ENCODE peak calls at places on chromosomes 12 and 14, in four cellular contexts. G is BE2C, H is body of pancreas, Z is progenitor cell of endocrine pancreas. W is an unnamed sample.

GRCh38 chr12:120534703-120535655 is 823 bp downstream of the RNF10 start:
- DNase-seq in Z (peak), H (peak), G (peak), W (peak)

GRCh38 chr12:104372048-104372720 is 68.6 kb downstream of the EID3 start:
- DNase-seq in H (no peak), G (no peak), Z (no peak), W (no peak)

GRCh38 chr14:32017587-32017986 is 59.5 kb upstream of the ARHGAP5 start:
- DNase-seq in Z (no peak), H (no peak), G (no peak), W (no peak)

GRCh38 chr12:39902823-39903222 is 203.1 kb downstream of the SLC2A13 start:
- DNase-seq in G (no peak), H (no peak), Z (no peak), W (no peak)

GRCh38 chr12:90945070-90945649 is 9.8 kb downstream of the CCER1 start:
- DNase-seq in H (no peak), Z (no peak), G (no peak), W (no peak)

GRCh38 chr12:59444932-59445331 is 150.9 kb upstream of the SLC16A7 start:
- DNase-seq in Z (no peak), H (no peak), G (peak), W (no peak)

GRCh38 chr12:3772380-3772779 is 19.5 kb upstream of the CRACR2A start:
- DNase-seq in H (no peak), Z (no peak), G (no peak), W (no peak)

GRCh38 chr14:100747736-100748135 is 21.0 kb downstream of the DLK1 start:
- DNase-seq in Z (no peak), H (no peak), G (no peak), W (no peak)

GRCh38 chr12:66733839-66734238 is 55.0 kb upstream of the GRIP1 start:
- DNase-seq in G (no peak), Z (no peak), H (no peak), W (no peak)

DNA sequence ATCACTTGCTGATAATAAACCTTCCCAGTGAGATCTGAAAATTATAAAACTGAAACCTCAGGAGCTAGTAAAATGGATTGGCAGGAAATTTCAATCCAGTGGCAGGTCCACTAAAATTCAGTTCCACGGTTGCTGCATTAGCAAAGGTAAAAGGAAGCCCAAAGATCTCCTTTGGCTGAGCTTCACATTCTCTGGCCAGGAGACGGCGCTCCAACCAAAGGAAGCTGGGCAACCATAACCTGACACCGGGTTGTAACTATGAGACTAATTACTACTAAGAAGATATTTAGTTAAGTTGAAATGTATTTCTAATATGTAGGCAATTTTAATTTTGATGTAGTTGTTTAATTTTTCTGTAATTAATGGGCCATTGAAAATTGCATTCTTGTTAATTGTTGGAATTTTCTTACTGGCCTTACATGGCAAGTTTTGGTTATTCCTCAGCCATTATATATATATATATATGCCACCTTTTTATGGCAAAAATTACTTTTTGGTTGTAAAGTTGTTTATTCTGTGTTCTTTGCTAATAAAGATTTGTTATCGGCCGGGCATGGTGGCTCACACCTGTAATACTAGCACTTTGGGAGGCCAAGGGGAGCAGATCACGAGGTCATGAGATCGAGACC is 17.0 kb downstream of the OR8S1 start:
- DNase-seq in G (peak), H (peak), Z (no peak), W (peak)
- TF ChIP-seq CTCF in G (peak), H (peak), Z (peak), W (no peak)

DNA sequence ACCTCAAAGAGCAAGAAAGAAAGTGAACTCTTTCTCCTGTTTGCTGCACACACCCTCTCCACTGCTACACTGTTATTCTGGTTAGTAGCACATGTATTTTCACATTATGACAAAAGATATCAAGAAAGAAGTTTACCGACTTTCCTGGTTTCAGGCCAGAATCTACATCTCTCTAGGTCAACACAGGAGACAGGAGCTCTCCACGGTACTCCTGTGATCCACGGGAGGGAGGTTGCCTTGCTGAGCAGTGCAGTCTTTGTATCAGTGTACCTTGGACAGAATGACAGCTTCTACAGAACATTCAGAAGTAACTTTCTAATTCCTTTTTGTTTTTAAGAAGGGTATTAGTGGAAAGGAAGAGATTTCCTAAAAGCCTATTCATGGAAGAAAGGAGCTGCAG is 805.6 kb downstream of the NRXN3 start:
- DNase-seq in G (no peak), H (no peak), Z (no peak), W (no peak)
- TF ChIP-seq CTCF in G (no peak), H (no peak), Z (no peak), W (no peak)

GRCh38 chr14:68535404-68536024 is 257.4 kb downstream of the ZFP36L1 start:
- DNase-seq in G (no peak), Z (no peak), H (no peak), W (no peak)
- TF ChIP-seq CTCF in G (no peak), Z (no peak), H (no peak), W (no peak)

GRCh38 chr12:115362319-115362976 is 678.5 kb upstream of the TBX3 start:
- DNase-seq in G (no peak), Z (no peak), H (no peak), W (no peak)
- TF ChIP-seq CTCF in G (no peak), Z (no peak), H (no peak), W (no peak)

GRCh38 chr14:67516679-67517078 is 16.4 kb upstream of the PLEKHH1 start:
- DNase-seq in G (no peak), Z (no peak), H (no peak), W (no peak)

GRCh38 chr14:67515386-67516079 is 17.6 kb upstream of the PLEKHH1 start:
- DNase-seq in Z (no peak), G (peak), H (peak), W (peak)

GRCh38 chr14:67519406-67519805 is 13.7 kb upstream of the PLEKHH1 start:
- DNase-seq in Z (no peak), H (no peak), G (no peak), W (no peak)

GRCh38 chr14:67514650-67515385 is 18.3 kb upstream of the PLEKHH1 start:
- DNase-seq in Z (no peak), H (peak), G (peak), W (peak)

DNA sequence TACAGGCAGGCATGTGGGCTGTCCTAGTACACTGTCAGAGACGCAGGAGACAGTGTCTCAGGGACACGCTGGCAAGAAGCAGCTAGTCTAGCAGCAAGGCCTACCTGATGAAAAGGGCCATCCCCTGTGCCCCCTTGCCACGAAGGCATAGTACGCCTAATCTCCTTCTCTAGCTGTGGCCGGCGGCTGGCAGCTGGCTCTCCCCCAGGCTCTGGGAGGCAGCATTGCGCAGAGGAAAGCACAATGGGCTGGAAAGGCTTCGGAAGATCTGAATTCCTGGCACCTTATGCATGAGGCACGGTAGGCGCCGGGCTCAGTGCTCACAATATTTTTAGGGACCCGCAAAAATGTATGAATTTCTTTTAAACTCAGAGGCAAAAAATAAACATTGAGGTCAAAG is 16.0 kb upstream of the PLEKHH1 start:
- DNase-seq in G (peak), H (peak), Z (no peak), W (peak)
- TF ChIP-seq CTCF in G (peak), H (peak), Z (no peak), W (no peak)

GRCh38 chr12:57129311-57130288 is 1.3 kb downstream of the LRP1 start:
- DNase-seq in H (no peak), G (no peak), Z (peak), W (peak)
- TF ChIP-seq CTCF in H (no peak), G (no peak), Z (no peak), W (no peak)

DNA sequence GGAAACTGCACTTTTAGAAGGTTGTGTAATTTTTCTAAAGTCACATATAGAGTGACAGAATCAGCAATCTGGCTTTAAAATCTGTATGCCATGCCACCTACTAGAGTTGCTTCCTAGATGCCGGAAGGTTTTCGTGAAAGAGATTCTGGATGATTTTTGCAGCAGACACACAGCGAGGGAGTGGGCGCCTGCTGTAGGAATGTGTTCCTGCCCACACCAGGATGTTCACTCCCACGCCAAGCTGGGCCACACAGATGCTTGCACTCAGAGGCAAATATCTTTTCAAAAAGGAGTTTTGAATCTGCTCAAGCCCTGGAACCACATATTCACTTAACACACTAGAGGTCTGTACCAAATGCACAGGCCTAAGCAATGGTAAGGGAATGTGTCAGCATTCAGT is 50.1 kb upstream of the SMCO2 start:
- DNase-seq in H (no peak), G (no peak), Z (no peak), W (no peak)
- TF ChIP-seq CTCF in H (no peak), G (no peak), Z (no peak), W (no peak)

GRCh38 chr14:88791629-88792571 is 853 bp downstream of the EML5 start:
- DNase-seq in Z (no peak), H (peak), G (peak), W (peak)

GRCh38 chr14:88793259-88793625 is 489 bp upstream of the EML5 start:
- DNase-seq in H (no peak), G (no peak), Z (no peak), W (no peak)

GRCh38 chr14:88790501-88791251 is 2.1 kb downstream of the EML5 start:
- DNase-seq in G (no peak), Z (no peak), H (no peak), W (no peak)

GRCh38 chr14:88791252-88791621 is 1.5 kb downstream of the EML5 start:
- DNase-seq in Z (no peak), G (no peak), H (no peak), W (no peak)

GRCh38 chr14:88792572-88793258 is at the start of gene EML5:
- DNase-seq in Z (peak), H (peak), G (peak), W (peak)
- TF ChIP-seq CTCF in Z (peak), H (peak), G (peak), W (peak)